ENCODE peak calls at places on chromosomes 5 and 9, in ten cellular contexts. C is AG08395, L is T-helper 2 cell, A is hippocampal formation, V is right lobe of liver, N is lung, B is amygdala, M is NB4, O is HT-29, T is fibroblast of lung. Y is an unnamed sample.

GRCh38 chr9:16100596-16101091 is 547.8 kb downstream of the CCDC171 start:
- DNase-seq in M (peak; percentile 61), V (no peak), C (no peak), L (no peak), A (peak; percentile 6), O (no peak), T (peak; percentile 40), N (peak; percentile 36), B (peak; percentile 3), Y (peak; percentile 11)

GRCh38 chr5:663436-664342 is 29.5 kb downstream of the TPPP start:
- DNase-seq in L (no peak), O (peak; percentile 85), N (no peak), M (no peak), V (peak; percentile 37), A (no peak), B (no peak), C (no peak), T (no peak), Y (peak; percentile 86)

GRCh38 chr9:88980732-88981336 is 10.4 kb upstream of the S1PR3 start:
- DNase-seq in M (no peak), A (no peak), V (no peak), B (no peak), O (no peak), N (no peak), C (peak; percentile 83), L (no peak), T (peak; percentile 93), Y (no peak)

GRCh38 chr9:112838342-112838741 is 52.3 kb downstream of the SLC46A2 start:
- DNase-seq in O (no peak), T (no peak), B (no peak), M (no peak), A (no peak), C (no peak), V (no peak), L (no peak), N (no peak), Y (peak; percentile 31)

GRCh38 chr5:55030676-55031445 is 6.8 kb downstream of the GZMK start:
- DNase-seq in M (no peak), L (no peak), N (no peak), T (no peak), B (no peak), A (no peak), V (no peak), C (no peak), O (no peak), Y (no peak)

GRCh38 chr9:98873535-98874432 is 66.3 kb downstream of the GALNT12 start:
- DNase-seq in A (peak; percentile 11), L (no peak), N (no peak), B (no peak), V (no peak), O (no peak), T (peak; percentile 38), C (peak; percentile 80), M (no peak), Y (no peak)

GRCh38 chr9:135711411-135711810 is 9.4 kb downstream of the KCNT1 start:
- DNase-seq in L (no peak), O (no peak), T (no peak), M (no peak), C (no peak), B (no peak), A (no peak), V (no peak), N (no peak), Y (no peak)

GRCh38 chr5:76384705-76385104 is 18.4 kb upstream of the IQGAP2 start:
- DNase-seq in O (no peak), M (no peak), L (no peak), B (no peak), A (no peak), T (no peak), C (no peak), N (no peak), V (no peak), Y (no peak)

GRCh38 chr9:96418920-96419690 is 935 bp upstream of the ZNF367 start:
- DNase-seq in A (peak; percentile 78), B (peak; percentile 52), T (peak; percentile 40), L (peak; percentile 89), O (peak; percentile 75), C (peak; percentile 65), V (peak; percentile 79), M (peak; percentile 91), N (peak; percentile 65), Y (peak; percentile 85)

GRCh38 chr5:55960779-55961178 is 34.0 kb downstream of the IL6ST start:
- DNase-seq in L (no peak), B (no peak), O (no peak), C (no peak), A (no peak), T (no peak), M (no peak), N (no peak), V (no peak), Y (no peak)

GRCh38 chr5:140236896-140237598 is 62.1 kb downstream of the CYSTM1 start:
- DNase-seq in L (no peak), N (no peak), V (no peak), C (no peak), A (no peak), O (no peak), B (no peak), T (no peak), M (no peak), Y (no peak)

GRCh38 chr5:16593013-16593412 is 23.8 kb downstream of the RETREG1 start:
- DNase-seq in V (no peak), A (no peak), M (no peak), T (peak; percentile 80), C (peak; percentile 78), B (no peak), L (no peak), N (no peak), O (no peak), Y (no peak)

Y was measured in left colon.